ENCODE peak calls at places on chromosomes 4 and X, in four cellular contexts. L is cardiac muscle cell, W is fibroblast of lung, A is SK-N-SH. I is an unnamed sample. For H3K4me1, the result is how much of the 10 kb centered on the place peaks cover.

GRCh38 chr4:159035570-159035969 is 67.3 kb upstream of the RAPGEF2 start:
- DNase-seq in L (no peak), W (no peak), A (no peak), I (no peak)

GRCh38 chrX:131227608-131228007 is 61.5 kb downstream of the IGSF1 start:
- DNase-seq in L (no peak), W (no peak), A (no peak), I (no peak)

GRCh38 chr4:47954245-47954644 is 39.9 kb upstream of the NFXL1 start:
- DNase-seq in L (no peak), W (no peak), A (no peak), I (no peak)

GRCh38 chr4:2937146-2937857 is 25.9 kb downstream of the NOP14 start:
- DNase-seq in L (no peak), W (peak), A (no peak), I (peak)

GRCh38 chrX:110951472-110952269 is 144.3 kb upstream of the PAK3 start:
- DNase-seq in L (no peak), W (no peak), A (no peak), I (no peak)

GRCh38 chr4:25313194-25313895 is 771 bp downstream of the ZCCHC4 start:
- DNase-seq in L (no peak), W (no peak), A (no peak), I (no peak)

GRCh38 chr4:148684638-148685037 is 242.4 kb upstream of the NR3C2 start:
- DNase-seq in L (no peak), W (no peak), A (no peak), I (no peak)

GRCh38 chrX:108275732-108276131 is 162.5 kb downstream of the COL4A6 start:
- DNase-seq in L (no peak), W (no peak), A (no peak), I (no peak)

DNA sequence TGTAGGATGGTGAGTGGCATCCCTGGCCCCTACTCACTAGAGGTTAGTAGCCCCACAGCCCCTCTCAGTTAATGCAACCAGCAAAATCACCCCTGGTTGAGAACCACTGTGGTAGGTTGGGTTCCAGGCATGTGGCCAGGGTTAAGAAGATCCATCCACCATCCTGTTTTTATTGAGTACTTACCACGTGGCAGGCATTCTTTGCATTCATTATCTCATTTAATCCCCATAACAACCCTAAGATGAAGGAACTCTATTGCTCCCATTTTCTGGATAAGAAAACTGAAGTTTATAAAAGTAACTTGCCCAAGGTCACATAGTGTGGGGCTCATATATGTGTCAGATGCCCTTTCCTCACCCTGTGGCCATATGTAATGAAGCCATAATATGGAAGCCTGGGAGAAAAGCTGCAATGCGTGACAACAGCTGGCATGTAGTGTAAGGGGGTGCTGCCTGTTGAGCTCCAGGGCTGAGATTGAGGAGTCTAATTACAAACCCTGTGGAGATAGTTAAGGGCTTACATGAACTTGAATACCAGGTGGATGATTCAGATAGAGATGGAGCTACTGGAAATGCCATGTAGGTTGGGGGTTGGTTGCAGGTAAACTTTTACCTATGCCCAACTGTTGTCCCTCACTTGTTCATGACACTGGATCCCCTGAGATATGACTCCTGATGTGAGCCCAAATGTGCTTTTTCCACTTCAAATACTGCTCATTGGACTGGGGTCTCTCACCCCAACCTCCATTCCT is 100.2 kb upstream of the PGRMC2 start:
- DNase-seq in L (no peak), W (peak), A (no peak), I (no peak)
- H3K4me1 ChIP-seq in L (under half), W (under half), A (under half), I (under half)

GRCh38 chr4:139301821-139302611 is at the start of gene NDUFC1:
- DNase-seq in L (peak), W (peak), A (peak), I (peak)
- TF ChIP-seq CTCF in L (peak), W (no peak), A (peak), I (peak)

DNA sequence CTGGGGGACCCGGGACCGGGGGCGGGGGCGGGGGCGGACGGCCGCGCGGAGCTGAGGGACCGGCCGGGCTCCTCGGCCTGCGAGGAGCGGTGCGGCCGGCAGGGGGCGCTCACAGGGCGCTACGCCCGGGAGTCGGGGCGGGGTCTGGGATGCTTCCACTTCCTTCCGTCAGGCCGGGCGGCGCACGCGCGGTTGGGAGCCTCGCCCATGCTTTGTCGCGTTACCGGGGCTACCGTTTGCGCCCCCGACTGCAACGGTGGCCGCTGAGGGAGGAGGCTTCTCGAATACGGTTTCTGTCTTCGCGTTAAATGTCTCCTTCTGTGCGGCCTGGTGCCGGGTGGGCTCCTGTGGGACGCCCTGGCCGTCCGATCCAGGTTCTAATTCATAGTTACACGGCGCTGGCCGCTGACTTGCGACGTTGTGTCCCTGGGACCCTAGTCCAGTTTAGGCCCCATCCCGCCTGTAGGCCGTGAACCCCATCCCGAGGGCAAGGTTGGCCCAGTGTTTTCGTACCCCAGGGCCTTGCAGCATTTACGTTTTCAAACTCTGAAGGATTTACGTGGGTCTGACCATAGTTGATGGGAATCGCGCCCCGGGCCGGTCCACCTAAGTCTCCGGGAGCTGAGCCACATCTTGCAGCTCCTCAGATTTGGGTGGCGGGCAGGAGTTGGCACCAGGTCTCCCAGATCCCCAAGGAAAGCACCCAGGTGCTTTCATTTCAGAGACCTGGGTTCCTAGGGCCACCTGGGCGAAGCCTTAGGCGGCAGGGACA is 549 bp downstream of the MSL3 start:
- DNase-seq in L (peak), W (peak), A (peak), I (peak)
- H3K4me1 ChIP-seq in L (under half), W (under half), A (under half), I (under half)

GRCh38 chr4:87465739-87466366 is 43.5 kb downstream of the NUDT9 start:
- DNase-seq in L (peak), W (peak), A (peak), I (no peak)

GRCh38 chr4:87469390-87469789 is 47.0 kb downstream of the NUDT9 start:
- DNase-seq in L (peak), W (peak), A (no peak), I (no peak)
- TF ChIP-seq CTCF in L (no peak), W (no peak), A (no peak), I (no peak)

DNA sequence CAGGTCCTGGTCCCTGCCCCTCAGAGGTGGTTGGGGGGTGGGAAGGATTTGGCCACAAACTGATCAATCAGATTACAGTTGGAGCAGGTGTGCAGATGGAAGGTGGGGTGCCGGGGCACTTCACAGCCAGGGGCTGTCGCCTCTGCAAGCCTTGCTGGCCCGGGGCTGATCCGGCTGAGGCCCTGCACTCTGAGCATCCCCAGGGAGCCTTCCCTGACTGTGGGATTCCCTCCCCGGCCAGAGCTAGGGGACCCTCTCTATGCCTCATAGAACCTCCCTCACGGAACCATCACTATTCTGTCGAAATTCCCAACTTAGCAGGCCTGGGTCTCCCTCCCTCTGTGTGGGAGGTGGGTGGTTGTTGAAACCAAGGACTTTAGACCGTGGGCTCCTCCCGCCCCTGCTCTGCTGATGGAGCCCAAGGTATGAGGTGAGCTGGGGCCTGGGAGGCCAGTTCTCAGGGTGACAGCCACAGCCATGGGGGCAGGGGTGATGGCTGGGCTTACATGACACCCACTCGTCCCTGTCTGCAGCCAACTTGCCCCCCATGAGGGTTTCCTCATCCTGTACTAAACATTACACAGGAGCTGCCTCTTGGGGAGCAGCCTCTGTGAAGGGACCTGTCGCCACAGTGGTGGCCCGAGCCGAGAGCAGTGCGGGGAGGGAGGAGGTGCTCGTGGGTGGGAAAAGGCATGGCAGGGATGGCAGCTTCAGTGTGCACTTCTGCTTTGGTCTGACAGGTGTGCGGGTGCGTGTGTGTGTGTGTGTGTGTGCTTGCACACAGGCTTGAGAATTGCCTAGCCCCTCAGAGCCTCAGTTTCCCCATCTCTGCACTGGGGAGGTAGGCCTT is 3.7 kb downstream of the SH3TC1 start:
- DNase-seq in L (no peak), W (no peak), A (no peak), I (no peak)
- H3K4me1 ChIP-seq in L (under half), W (under half), A (half or more), I (under half)

I was measured in tibial artery.